ENCODE peak calls at places on chromosomes 13 and 19, in ten cellular contexts. One of them, this sample, is unnamed.

GRCh38 chr19:10580979-10581631 is 6.0 kb downstream of the AP1M2 start:
- DNase-seq in foreskin fibroblast: peak; percentile 95
- DNase-seq in body of pancreas: peak; percentile 93
- DNase-seq in choroid plexus epithelial cell: peak; percentile 96
- DNase-seq in breast epithelium: peak; percentile 90
- DNase-seq in A673: peak; percentile 95
- DNase-seq in HepG2: peak; percentile 86
- DNase-seq in cardiac muscle cell: peak; percentile 95
- DNase-seq in ascending aorta: peak; percentile 60
- DNase-seq in AG09319: peak; percentile 82
- DNase-seq in this sample: peak; percentile 90

GRCh38 chr13:33556828-33557227 is 261.1 kb upstream of the RFC3 start:
- DNase-seq in body of pancreas: no peak
- DNase-seq in cardiac muscle cell: no peak
- DNase-seq in choroid plexus epithelial cell: no peak
- DNase-seq in A673: no peak
- DNase-seq in HepG2: no peak
- DNase-seq in ascending aorta: no peak
- DNase-seq in foreskin fibroblast: no peak
- DNase-seq in breast epithelium: no peak
- DNase-seq in AG09319: no peak
- DNase-seq in this sample: no peak

GRCh38 chr19:40191836-40192646 is 815 bp downstream of the MAP3K10 start:
- DNase-seq in cardiac muscle cell: peak; percentile 61
- DNase-seq in foreskin fibroblast: peak; percentile 59
- DNase-seq in AG09319: no peak
- DNase-seq in breast epithelium: no peak
- DNase-seq in choroid plexus epithelial cell: peak; percentile 15
- DNase-seq in A673: peak; percentile 18
- DNase-seq in body of pancreas: peak; percentile 35
- DNase-seq in ascending aorta: no peak
- DNase-seq in HepG2: no peak
- DNase-seq in this sample: peak; percentile 76

GRCh38 chr13:82088781-82089180 is 1747.9 kb upstream of the SPRY2 start:
- DNase-seq in A673: no peak
- DNase-seq in AG09319: no peak
- DNase-seq in HepG2: no peak
- DNase-seq in ascending aorta: no peak
- DNase-seq in cardiac muscle cell: no peak
- DNase-seq in body of pancreas: no peak
- DNase-seq in choroid plexus epithelial cell: peak; percentile 52
- DNase-seq in foreskin fibroblast: no peak
- DNase-seq in breast epithelium: no peak
- DNase-seq in this sample: no peak

GRCh38 chr19:28793391-28794168 is 419.4 kb downstream of the UQCRFS1 start:
- DNase-seq in foreskin fibroblast: no peak
- DNase-seq in A673: no peak
- DNase-seq in choroid plexus epithelial cell: no peak
- DNase-seq in AG09319: no peak
- DNase-seq in cardiac muscle cell: peak; percentile 39
- DNase-seq in body of pancreas: peak; percentile 7
- DNase-seq in HepG2: no peak
- DNase-seq in breast epithelium: no peak
- DNase-seq in ascending aorta: no peak
- DNase-seq in this sample: no peak

GRCh38 chr13:111203742-111204386 is 88.8 kb downstream of the ARHGEF7 start:
- DNase-seq in cardiac muscle cell: no peak
- DNase-seq in AG09319: no peak
- DNase-seq in HepG2: no peak
- DNase-seq in body of pancreas: no peak
- DNase-seq in choroid plexus epithelial cell: no peak
- DNase-seq in breast epithelium: no peak
- DNase-seq in A673: no peak
- DNase-seq in ascending aorta: no peak
- DNase-seq in foreskin fibroblast: peak; percentile 19
- DNase-seq in this sample: no peak

GRCh38 chr19:43700368-43701015 is 15.4 kb upstream of the IRGC start:
- DNase-seq in HepG2: no peak
- DNase-seq in cardiac muscle cell: no peak
- DNase-seq in breast epithelium: no peak
- DNase-seq in ascending aorta: no peak
- DNase-seq in choroid plexus epithelial cell: peak; percentile 83
- DNase-seq in AG09319: peak; percentile 39
- DNase-seq in foreskin fibroblast: peak; percentile 86
- DNase-seq in body of pancreas: peak; percentile 18
- DNase-seq in A673: peak; percentile 21
- DNase-seq in this sample: no peak

GRCh38 chr19:14127929-14128509 is 8.4 kb downstream of the ASF1B start:
- DNase-seq in A673: no peak
- DNase-seq in HepG2: no peak
- DNase-seq in breast epithelium: no peak
- DNase-seq in foreskin fibroblast: peak; percentile 28
- DNase-seq in cardiac muscle cell: no peak
- DNase-seq in body of pancreas: no peak
- DNase-seq in ascending aorta: no peak
- DNase-seq in choroid plexus epithelial cell: peak; percentile 33
- DNase-seq in AG09319: no peak
- DNase-seq in this sample: no peak

GRCh38 chr13:28753208-28753892 is 34.6 kb upstream of the SLC46A3 start:
- DNase-seq in body of pancreas: peak; percentile 54
- DNase-seq in foreskin fibroblast: peak; percentile 94
- DNase-seq in HepG2: peak; percentile 75
- DNase-seq in breast epithelium: peak; percentile 65
- DNase-seq in cardiac muscle cell: peak; percentile 52
- DNase-seq in ascending aorta: peak; percentile 43
- DNase-seq in AG09319: peak; percentile 79
- DNase-seq in choroid plexus epithelial cell: peak; percentile 93
- DNase-seq in A673: peak; percentile 90
- DNase-seq in this sample: no peak

GRCh38 chr19:8334458-8335342 is 8.4 kb downstream of the KANK3 start:
- DNase-seq in foreskin fibroblast: peak; percentile 92
- DNase-seq in HepG2: peak; percentile 27
- DNase-seq in AG09319: no peak
- DNase-seq in choroid plexus epithelial cell: peak; percentile 65
- DNase-seq in A673: peak; percentile 78
- DNase-seq in ascending aorta: no peak
- DNase-seq in body of pancreas: peak; percentile 78
- DNase-seq in breast epithelium: no peak
- DNase-seq in cardiac muscle cell: peak; percentile 72
- DNase-seq in this sample: peak; percentile 83

GRCh38 chr19:38034153-38034835 is 127.3 kb downstream of the SIPA1L3 start:
- DNase-seq in A673: peak; percentile 19
- DNase-seq in body of pancreas: no peak
- DNase-seq in AG09319: no peak
- DNase-seq in foreskin fibroblast: no peak
- DNase-seq in HepG2: no peak
- DNase-seq in choroid plexus epithelial cell: peak; percentile 75
- DNase-seq in ascending aorta: no peak
- DNase-seq in cardiac muscle cell: no peak
- DNase-seq in breast epithelium: no peak
- DNase-seq in this sample: no peak

GRCh38 chr13:44803390-44803789 is 185.9 kb downstream of the NUFIP1 start:
- DNase-seq in foreskin fibroblast: no peak
- DNase-seq in cardiac muscle cell: no peak
- DNase-seq in choroid plexus epithelial cell: no peak
- DNase-seq in AG09319: no peak
- DNase-seq in HepG2: no peak
- DNase-seq in body of pancreas: no peak
- DNase-seq in A673: no peak
- DNase-seq in ascending aorta: no peak
- DNase-seq in breast epithelium: no peak
- DNase-seq in this sample: no peak

GRCh38 chr19:41930926-41931592 is 2.8 kb upstream of the ERFL start:
- DNase-seq in body of pancreas: no peak
- DNase-seq in foreskin fibroblast: no peak
- DNase-seq in AG09319: no peak
- DNase-seq in breast epithelium: no peak
- DNase-seq in cardiac muscle cell: no peak
- DNase-seq in HepG2: no peak
- DNase-seq in choroid plexus epithelial cell: no peak
- DNase-seq in ascending aorta: no peak
- DNase-seq in A673: peak; percentile 92
- DNase-seq in this sample: peak; percentile 64
- TF ChIP-seq CTCF in body of pancreas: no peak
- TF ChIP-seq CTCF in foreskin fibroblast: peak; percentile 31
- TF ChIP-seq CTCF in AG09319: peak; percentile 35
- TF ChIP-seq CTCF in breast epithelium: no peak
- TF ChIP-seq CTCF in cardiac muscle cell: peak; percentile 53
- TF ChIP-seq CTCF in HepG2: peak; percentile 24
- TF ChIP-seq CTCF in choroid plexus epithelial cell: peak; percentile 46
- TF ChIP-seq CTCF in ascending aorta: no peak
- TF ChIP-seq CTCF in A673: peak; percentile 85
- TF ChIP-seq CTCF in this sample: peak; percentile 57

DNA sequence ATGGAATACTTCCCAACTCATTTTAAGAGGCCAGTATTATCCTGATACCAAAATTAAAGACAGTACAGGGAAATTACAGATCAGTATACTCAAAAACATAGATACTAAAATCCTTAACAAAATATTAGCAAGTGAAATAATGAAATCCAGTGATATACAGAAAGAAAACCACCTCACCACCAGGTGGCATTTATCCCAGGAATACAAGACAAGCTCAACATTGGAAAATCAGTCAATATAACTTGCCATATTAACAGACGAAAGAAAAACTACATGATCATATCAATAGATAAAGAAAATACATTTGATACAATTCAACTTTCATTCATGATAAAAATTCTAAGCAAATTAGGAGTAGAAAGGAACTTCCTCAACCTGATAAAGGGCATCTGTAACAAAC is 6.7 kb upstream of the GNA15 start:
- DNase-seq in body of pancreas: no peak
- DNase-seq in HepG2: peak; percentile 35
- DNase-seq in AG09319: peak; percentile 35
- DNase-seq in choroid plexus epithelial cell: peak; percentile 86
- DNase-seq in foreskin fibroblast: peak; percentile 82
- DNase-seq in breast epithelium: no peak
- DNase-seq in ascending aorta: no peak
- DNase-seq in A673: peak; percentile 56
- DNase-seq in cardiac muscle cell: no peak
- DNase-seq in this sample: no peak
- TF ChIP-seq CTCF in body of pancreas: no peak
- TF ChIP-seq CTCF in HepG2: peak; percentile 46
- TF ChIP-seq CTCF in AG09319: peak; percentile 54
- TF ChIP-seq CTCF in choroid plexus epithelial cell: peak; percentile 57
- TF ChIP-seq CTCF in foreskin fibroblast: peak; percentile 43
- TF ChIP-seq CTCF in breast epithelium: no peak
- TF ChIP-seq CTCF in ascending aorta: peak; percentile 19
- TF ChIP-seq CTCF in A673: peak; percentile 66
- TF ChIP-seq CTCF in cardiac muscle cell: peak; percentile 58
- TF ChIP-seq CTCF in this sample: no peak

DNA sequence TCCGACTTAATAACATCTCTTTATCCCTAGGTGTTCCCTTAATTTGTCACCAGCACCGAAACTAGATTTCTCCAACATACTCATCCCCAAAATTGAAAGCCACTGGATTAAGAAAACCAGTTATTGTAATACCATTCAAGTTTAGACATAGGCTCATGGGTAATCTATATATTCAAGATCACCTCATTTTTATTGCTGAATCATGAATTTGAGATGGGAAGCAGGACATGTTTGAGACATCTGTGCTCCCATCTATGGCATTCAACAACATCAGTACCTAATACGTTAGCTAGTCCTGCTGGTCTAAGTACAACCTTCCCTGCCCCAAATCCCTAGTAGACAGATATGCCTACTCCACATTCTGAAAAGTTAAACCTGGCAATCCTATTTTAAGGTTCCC is 820.6 kb downstream of the PCDH9 start:
- DNase-seq in AG09319: no peak
- DNase-seq in breast epithelium: no peak
- DNase-seq in A673: no peak
- DNase-seq in body of pancreas: no peak
- DNase-seq in cardiac muscle cell: no peak
- DNase-seq in HepG2: no peak
- DNase-seq in foreskin fibroblast: no peak
- DNase-seq in ascending aorta: no peak
- DNase-seq in choroid plexus epithelial cell: no peak
- DNase-seq in this sample: no peak
- TF ChIP-seq CTCF in AG09319: no peak
- TF ChIP-seq CTCF in breast epithelium: no peak
- TF ChIP-seq CTCF in A673: no peak
- TF ChIP-seq CTCF in body of pancreas: no peak
- TF ChIP-seq CTCF in cardiac muscle cell: no peak
- TF ChIP-seq CTCF in HepG2: no peak
- TF ChIP-seq CTCF in foreskin fibroblast: no peak
- TF ChIP-seq CTCF in ascending aorta: no peak
- TF ChIP-seq CTCF in choroid plexus epithelial cell: no peak
- TF ChIP-seq CTCF in this sample: no peak

GRCh38 chr13:25725104-25725503 is 326.7 kb downstream of the SHISA2 start:
- DNase-seq in choroid plexus epithelial cell: no peak
- DNase-seq in AG09319: no peak
- DNase-seq in body of pancreas: no peak
- DNase-seq in foreskin fibroblast: no peak
- DNase-seq in breast epithelium: no peak
- DNase-seq in cardiac muscle cell: no peak
- DNase-seq in ascending aorta: no peak
- DNase-seq in A673: no peak
- DNase-seq in HepG2: no peak
- DNase-seq in this sample: no peak
- TF ChIP-seq CTCF in choroid plexus epithelial cell: peak; percentile 4
- TF ChIP-seq CTCF in AG09319: no peak
- TF ChIP-seq CTCF in body of pancreas: no peak
- TF ChIP-seq CTCF in foreskin fibroblast: no peak
- TF ChIP-seq CTCF in breast epithelium: no peak
- TF ChIP-seq CTCF in cardiac muscle cell: no peak
- TF ChIP-seq CTCF in ascending aorta: no peak
- TF ChIP-seq CTCF in A673: no peak
- TF ChIP-seq CTCF in HepG2: no peak
- TF ChIP-seq CTCF in this sample: no peak

GRCh38 chr19:53659292-53659691 is 27.5 kb downstream of the DPRX start:
- DNase-seq in AG09319: no peak
- DNase-seq in foreskin fibroblast: peak; percentile 2
- DNase-seq in A673: peak; percentile 39
- DNase-seq in breast epithelium: no peak
- DNase-seq in cardiac muscle cell: peak; percentile 85
- DNase-seq in HepG2: peak; percentile 65
- DNase-seq in ascending aorta: no peak
- DNase-seq in body of pancreas: peak; percentile 12
- DNase-seq in choroid plexus epithelial cell: peak; percentile 39
- DNase-seq in this sample: peak; percentile 9
- TF ChIP-seq CTCF in AG09319: no peak
- TF ChIP-seq CTCF in foreskin fibroblast: no peak
- TF ChIP-seq CTCF in A673: peak; percentile 31
- TF ChIP-seq CTCF in breast epithelium: no peak
- TF ChIP-seq CTCF in cardiac muscle cell: no peak
- TF ChIP-seq CTCF in HepG2: peak; percentile 60
- TF ChIP-seq CTCF in ascending aorta: no peak
- TF ChIP-seq CTCF in body of pancreas: no peak
- TF ChIP-seq CTCF in choroid plexus epithelial cell: peak; percentile 43
- TF ChIP-seq CTCF in this sample: no peak

DNA sequence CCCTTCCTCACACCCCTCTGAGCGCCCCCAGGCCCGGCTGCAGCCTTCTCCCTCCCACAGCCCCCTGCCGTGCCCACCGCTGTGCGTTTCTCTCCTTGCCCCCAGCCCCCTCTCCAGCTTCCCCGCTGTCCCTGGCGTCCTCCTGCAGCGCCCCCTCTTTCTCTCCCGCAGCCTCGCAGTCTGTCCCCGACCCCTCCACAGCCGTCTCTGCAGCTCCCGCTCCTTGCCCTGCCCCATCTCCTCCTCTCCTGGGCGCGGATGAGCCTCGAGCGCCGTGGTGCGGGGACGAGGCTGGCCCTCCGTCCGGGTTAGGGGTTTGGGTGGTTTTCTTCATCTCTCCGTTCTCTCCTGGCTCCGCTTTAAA is 1.1 kb downstream of the KMT5C start:
- DNase-seq in A673: peak; percentile 40
- DNase-seq in ascending aorta: no peak
- DNase-seq in body of pancreas: peak; percentile 23
- DNase-seq in foreskin fibroblast: peak; percentile 40
- DNase-seq in breast epithelium: no peak
- DNase-seq in HepG2: no peak
- DNase-seq in cardiac muscle cell: peak; percentile 39
- DNase-seq in choroid plexus epithelial cell: no peak
- DNase-seq in AG09319: no peak
- DNase-seq in this sample: peak; percentile 60
- TF ChIP-seq CTCF in A673: peak; percentile 49
- TF ChIP-seq CTCF in ascending aorta: no peak
- TF ChIP-seq CTCF in body of pancreas: no peak
- TF ChIP-seq CTCF in foreskin fibroblast: peak; percentile 19
- TF ChIP-seq CTCF in breast epithelium: no peak
- TF ChIP-seq CTCF in HepG2: peak; percentile 59
- TF ChIP-seq CTCF in cardiac muscle cell: peak; percentile 23
- TF ChIP-seq CTCF in choroid plexus epithelial cell: peak; percentile 46
- TF ChIP-seq CTCF in AG09319: peak; percentile 12
- TF ChIP-seq CTCF in this sample: no peak

This sample was measured in WERI-Rb-1.